ENCODE peak calls at places on chromosomes 6 and 20, in nine cellular contexts. A, K, T, Z, G, Q, H, V and S are unnamed samples.

GRCh38 chr20:38172344-38172743 is 7.3 kb upstream of the TGM2 start:
- DNase-seq in T (no peak), H (no peak), Q (no peak), A (no peak), K (no peak), G (no peak), Z (no peak), V (no peak), S (no peak)

GRCh38 chr6:75896526-75896925 is 147.5 kb downstream of the MYO6 start:
- DNase-seq in A (no peak), T (no peak), V (no peak), K (no peak), G (no peak), Q (no peak), H (no peak), Z (no peak), S (no peak)

GRCh38 chr6:137927777-137928218 is 60.7 kb downstream of the TNFAIP3 start:
- DNase-seq in K (no peak), A (no peak), V (no peak), Q (peak; percentile 7), Z (no peak), H (no peak), G (no peak), T (no peak), S (no peak)

GRCh38 chr20:38226553-38226952 is 34.0 kb downstream of the KIAA1755 start:
- DNase-seq in T (no peak), K (no peak), Z (no peak), G (no peak), V (peak; percentile 34), Q (no peak), H (no peak), A (no peak), S (no peak)

GRCh38 chr20:9999660-10000059 is 35.1 kb upstream of the ANKEF1 start:
- DNase-seq in H (no peak), V (no peak), Q (peak; percentile 51), T (peak; percentile 18), K (peak; percentile 47), Z (no peak), G (no peak), A (no peak), S (no peak)

GRCh38 chr6:142027074-142027473 is 105.7 kb upstream of the GJE1 start:
- DNase-seq in H (no peak), A (no peak), Z (no peak), K (no peak), G (no peak), T (no peak), Q (no peak), V (no peak), S (no peak)

GRCh38 chr6:170285482-170285881 is 5.4 kb downstream of the DLL1 start:
- DNase-seq in Z (peak; percentile 32), T (no peak), H (no peak), G (no peak), V (no peak), Q (no peak), K (no peak), A (no peak), S (peak; percentile 28)

GRCh38 chr6:96659084-96659845 is 96.3 kb downstream of the FHL5 start:
- DNase-seq in G (no peak), Q (no peak), T (no peak), H (no peak), K (no peak), V (no peak), A (no peak), Z (no peak), S (no peak)

GRCh38 chr6:29705389-29706231 is 17.6 kb upstream of the HLA-F start:
- DNase-seq in H (no peak), K (no peak), G (no peak), Q (peak; percentile 43), A (no peak), V (no peak), Z (no peak), T (no peak), S (peak; percentile 48)

GRCh38 chr6:29708432-29709177 is 14.6 kb upstream of the HLA-F start:
- DNase-seq in A (no peak), V (no peak), Q (peak; percentile 44), K (no peak), T (no peak), Z (no peak), G (no peak), H (no peak), S (no peak)

GRCh38 chr6:29709178-29709576 is 14.1 kb upstream of the HLA-F start:
- DNase-seq in T (no peak), H (no peak), K (no peak), V (no peak), G (no peak), A (no peak), Q (no peak), Z (no peak), S (no peak)

GRCh38 chr6:29710281-29710941 is 12.8 kb upstream of the HLA-F start:
- DNase-seq in K (no peak), Q (no peak), Z (no peak), V (no peak), H (no peak), T (no peak), G (no peak), A (no peak), S (no peak)
- H3K4me1 ChIP-seq in K (no peaks in the 10 kb centered on the region), Q (no peaks in the 10 kb centered on the region), Z (no peaks in the 10 kb centered on the region), V (no peaks in the 10 kb centered on the region), H (no peaks in the 10 kb centered on the region), T (no peaks in the 10 kb centered on the region), G (no peaks in the 10 kb centered on the region), A (no peaks in the 10 kb centered on the region), S (no peaks in the 10 kb centered on the region)

GRCh38 chr20:35344354-35344837 is 52.2 kb upstream of the FAM83C start:
- DNase-seq in G (no peak), A (peak; percentile 62), T (peak; percentile 75), Q (peak; percentile 28), K (no peak), Z (peak; percentile 76), H (peak; percentile 60), V (peak; percentile 83), S (peak; percentile 55)

GRCh38 chr20:35345189-35345588 is 53.0 kb upstream of the FAM83C start:
- DNase-seq in H (no peak), Q (no peak), A (no peak), K (no peak), G (no peak), Z (no peak), T (no peak), V (no peak), S (no peak)

GRCh38 chr20:35341366-35342028 is 49.3 kb upstream of the FAM83C start:
- DNase-seq in V (no peak), T (no peak), A (no peak), Z (no peak), H (no peak), K (no peak), Q (no peak), G (no peak), S (no peak)

GRCh38 chr20:35340436-35340835 is 48.2 kb upstream of the FAM83C start:
- DNase-seq in Z (no peak), T (no peak), G (no peak), A (no peak), V (no peak), Q (no peak), H (no peak), K (no peak), S (no peak)

DNA sequence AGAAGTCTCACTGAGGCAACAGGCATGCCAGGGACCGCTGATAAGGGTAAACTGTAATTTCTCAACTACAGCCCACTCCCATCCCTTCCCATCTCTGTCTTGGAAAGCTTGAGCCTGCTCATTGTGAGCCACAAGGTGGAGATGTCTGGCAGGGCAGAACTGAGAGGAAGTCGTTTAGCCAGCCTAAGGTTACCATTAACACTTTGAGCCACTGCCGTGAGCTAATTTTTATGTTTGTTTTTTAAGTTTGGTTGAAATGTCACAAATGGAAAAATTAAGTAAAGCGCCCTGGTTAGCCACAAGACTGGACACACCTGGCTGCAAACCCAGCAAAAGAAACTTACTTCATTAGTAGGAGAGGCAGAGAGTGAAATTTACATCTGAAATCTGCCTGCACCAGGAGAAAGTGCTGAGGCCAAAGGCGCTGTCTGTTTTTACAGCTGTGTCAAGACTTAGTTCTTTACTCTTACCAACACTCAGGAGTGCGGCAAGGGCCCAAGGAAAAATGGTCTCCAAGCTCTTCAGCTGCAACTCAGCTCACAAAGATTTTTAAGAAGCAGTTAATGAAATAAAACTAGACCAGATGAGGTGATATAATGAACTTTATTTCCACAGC is 50.0 kb upstream of the FAM83C start:
- DNase-seq in Q (no peak), H (no peak), G (no peak), K (no peak), A (no peak), V (no peak), T (no peak), Z (no peak), S (no peak)
- TF ChIP-seq CTCF in Q (no peak), H (peak; percentile 32), G (no peak), K (no peak), A (no peak), V (no peak), T (no peak), Z (peak; percentile 42), S (no peak)

GRCh38 chr6:23176883-23177282 is 607.5 kb downstream of the HDGFL1 start:
- DNase-seq in Z (no peak), T (no peak), G (no peak), K (no peak), H (no peak), Q (no peak), V (no peak), A (no peak), S (no peak)

GRCh38 chr6:23173231-23173630 is 603.9 kb downstream of the HDGFL1 start:
- DNase-seq in H (no peak), Q (no peak), A (no peak), K (no peak), G (no peak), Z (no peak), T (no peak), V (no peak), S (no peak)

GRCh38 chr6:23176471-23176870 is 607.1 kb downstream of the HDGFL1 start:
- DNase-seq in Q (no peak), H (no peak), A (no peak), G (no peak), Z (no peak), V (no peak), K (no peak), T (no peak), S (no peak)

GRCh38 chr6:23175391-23175790 is 606.0 kb downstream of the HDGFL1 start:
- DNase-seq in G (no peak), K (no peak), H (no peak), T (no peak), V (no peak), Z (no peak), A (no peak), Q (no peak), S (no peak)

DNA sequence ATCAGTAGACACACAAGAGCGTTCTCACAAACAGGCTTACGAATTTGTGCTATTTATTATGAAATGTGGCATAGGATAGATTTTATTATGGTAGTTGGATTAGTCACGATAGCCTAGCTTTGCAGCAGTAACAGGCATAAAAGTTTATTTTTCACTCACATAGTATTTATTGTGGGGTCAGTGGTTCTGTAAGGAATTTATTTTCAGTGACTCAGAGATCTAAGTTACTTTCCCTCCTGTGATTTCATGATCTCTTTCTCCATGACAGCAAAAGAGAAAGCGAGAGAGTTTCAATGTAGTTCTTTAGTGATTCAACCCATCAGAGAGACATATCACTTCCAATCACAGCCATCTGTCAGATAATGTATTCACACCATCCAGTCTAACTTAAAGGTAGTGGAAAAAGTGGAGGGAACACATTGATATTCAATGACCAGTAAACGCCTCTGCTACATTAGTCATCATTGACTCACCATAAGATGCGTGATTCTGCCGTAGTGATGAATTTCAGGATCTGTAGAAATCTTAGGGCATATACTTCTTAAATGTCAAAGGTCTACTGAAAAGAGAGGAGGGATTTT is 605.5 kb downstream of the HDGFL1 start:
- DNase-seq in Z (no peak), K (no peak), T (no peak), G (no peak), Q (no peak), A (no peak), V (peak; percentile 63), H (no peak), S (no peak)
- H3K9me3 ChIP-seq in Z (no peaks in the 10 kb centered on the region), K (no peaks in the 10 kb centered on the region), T (no peaks in the 10 kb centered on the region), G (no peaks in the 10 kb centered on the region), Q (no peaks in the 10 kb centered on the region), A (no peaks in the 10 kb centered on the region), V (peaks cover 8% of the 10 kb centered on the region), H (no peaks in the 10 kb centered on the region), S (no peaks in the 10 kb centered on the region)

DNA sequence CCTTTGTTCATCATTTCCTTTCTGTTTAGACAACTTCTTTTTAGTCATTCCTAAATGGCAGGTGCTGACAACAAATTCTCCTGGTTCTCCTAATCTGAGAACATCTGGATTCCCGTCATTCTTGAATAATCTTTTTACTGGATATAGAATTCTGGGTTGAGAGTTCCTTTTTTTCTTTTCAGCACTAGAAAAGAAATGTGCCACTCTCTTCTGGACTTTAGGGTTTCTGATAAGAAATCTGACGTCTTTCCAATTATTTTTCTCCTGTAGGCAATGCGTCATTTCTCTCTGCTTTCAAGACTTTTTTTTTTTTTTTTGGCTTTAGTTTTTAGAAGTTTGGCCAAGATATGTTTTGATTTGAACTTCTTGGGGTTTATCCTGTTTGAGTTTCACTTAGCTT is 66.0 kb upstream of the RNF24 start:
- DNase-seq in Q (no peak), Z (no peak), T (no peak), K (no peak), A (no peak), V (no peak), G (no peak), H (no peak), S (no peak)
- H3K4me1 ChIP-seq in Q (peaks cover 7% of the 10 kb centered on the region), Z (peaks cover 3% of the 10 kb centered on the region), T (no peaks in the 10 kb centered on the region), K (peaks cover 40% of the 10 kb centered on the region), A (peaks cover 18% of the 10 kb centered on the region), V (peaks cover 17% of the 10 kb centered on the region), G (peaks cover 13% of the 10 kb centered on the region), H (peaks cover 19% of the 10 kb centered on the region), S (peaks cover 6% of the 10 kb centered on the region)